ENCODE peak calls at places on chromosomes 4 and X, in nine cellular contexts. Z, S, G, U, I, C, Y, X and D are unnamed samples.
A peak's percentile ranks its signal among the peaks of the same experiment; 100 is the strongest.

GRCh38 chr4:133095591-133095990 is 53.5 kb upstream of the PCDH10 start:
- DNase-seq in Z (no peak), U (no peak), X (no peak), Y (peak; percentile 78), G (no peak), C (no peak), S (no peak), I (no peak), D (no peak)

GRCh38 chr4:139472761-139473335 is 18.9 kb downstream of the RAB33B start:
- DNase-seq in S (no peak), X (no peak), C (no peak), Z (no peak), U (no peak), I (no peak), Y (no peak), G (no peak), D (no peak)

GRCh38 chrX:150211988-150212387 is 151.1 kb upstream of the MAMLD1 start:
- DNase-seq in G (no peak), Z (peak; percentile 14), S (no peak), Y (peak; percentile 68), U (no peak), C (no peak), I (no peak), X (no peak), D (no peak)

GRCh38 chrX:8849945-8850344 is 48.8 kb upstream of the FAM9A start:
- DNase-seq in Y (no peak), S (no peak), I (no peak), G (no peak), U (no peak), Z (no peak), X (no peak), C (no peak), D (no peak)

GRCh38 chr4:186669159-186669720 is 54.4 kb downstream of the FAT1 start:
- DNase-seq in X (no peak), C (no peak), G (peak; percentile 82), Z (peak; percentile 85), U (no peak), Y (peak; percentile 78), S (no peak), I (peak; percentile 38), D (no peak)

GRCh38 chr4:55545681-55546632 is 752 bp downstream of the CLOCK start:
- DNase-seq in S (peak; percentile 71), I (peak; percentile 96), G (peak; percentile 79), Y (peak; percentile 63), X (peak; percentile 84), U (peak; percentile 94), Z (peak; percentile 75), C (peak; percentile 88), D (peak; percentile 90)

GRCh38 chrX:72620550-72621145 is 48.0 kb upstream of the HDAC8 start:
- DNase-seq in I (no peak), S (peak; percentile 36), G (peak; percentile 86), Y (peak; percentile 89), Z (peak; percentile 77), U (no peak), C (peak; percentile 23), X (peak; percentile 33), D (no peak)

GRCh38 chr4:139266583-139267257 is 13.3 kb downstream of the MGARP start:
- DNase-seq in Y (peak; percentile 79), G (peak; percentile 71), Z (no peak), S (peak; percentile 74), U (peak; percentile 91), I (no peak), C (peak; percentile 82), X (peak; percentile 76), D (peak; percentile 88)

GRCh38 chr4:122976111-122976510 is 53.7 kb upstream of the NUDT6 start:
- DNase-seq in Y (no peak), C (no peak), U (no peak), G (no peak), S (no peak), X (no peak), Z (no peak), I (no peak), D (no peak)

GRCh38 chr4:7973545-7973981 is 33.9 kb upstream of the AFAP1 start:
- DNase-seq in Z (peak; percentile 90), C (no peak), U (no peak), S (no peak), Y (peak; percentile 87), I (no peak), X (no peak), G (peak; percentile 52), D (no peak)

GRCh38 chr4:7254736-7255487 is 62.6 kb downstream of the SORCS2 start:
- DNase-seq in X (peak; percentile 35), I (no peak), Z (no peak), S (peak; percentile 25), G (peak; percentile 17), Y (no peak), C (no peak), U (no peak), D (peak; percentile 47)

GRCh38 chrX:43822015-43822414 is 60.2 kb downstream of the MAOB start:
- DNase-seq in Z (peak; percentile 40), U (no peak), C (no peak), X (no peak), G (no peak), S (no peak), I (no peak), Y (peak; percentile 70), D (no peak)

GRCh38 chr4:118417325-118417724 is 64.5 kb upstream of the PRSS12 start:
- DNase-seq in S (no peak), C (no peak), Z (peak; percentile 93), U (no peak), I (no peak), X (no peak), Y (peak; percentile 75), G (no peak), D (no peak)

GRCh38 chr4:169582203-169582602 is 30.2 kb downstream of the NEK1 start:
- DNase-seq in Z (no peak), I (no peak), C (no peak), S (no peak), G (no peak), X (no peak), U (no peak), Y (no peak), D (no peak)

GRCh38 chr4:173252024-173252935 is 81.9 kb downstream of the HMGB2 start:
- DNase-seq in I (no peak), G (peak; percentile 97), U (no peak), S (peak; percentile 65), Y (peak; percentile 100), C (no peak), X (peak; percentile 71), Z (peak; percentile 99), D (peak; percentile 27)

GRCh38 chr4:11428701-11429571 is at the start of gene HS3ST1:
- DNase-seq in U (peak; percentile 95), G (peak; percentile 84), Y (peak; percentile 63), S (peak; percentile 78), I (peak; percentile 95), X (peak; percentile 83), C (peak; percentile 87), Z (peak; percentile 96), D (peak; percentile 71)

GRCh38 chrX:41313419-41313818 is 20.5 kb upstream of the DDX3X start:
- DNase-seq in Z (no peak), S (no peak), U (peak; percentile 37), G (no peak), Y (peak; percentile 93), X (no peak), C (no peak), I (no peak), D (no peak)

GRCh38 chrX:39705299-39705698 is 392.5 kb downstream of the BCOR start:
- DNase-seq in U (no peak), S (peak; percentile 52), G (peak; percentile 92), Y (peak; percentile 89), Z (peak; percentile 64), C (peak; percentile 72), X (peak; percentile 79), I (no peak), D (no peak)

GRCh38 chrX:129679856-129680255 is 25.1 kb upstream of the APLN start:
- DNase-seq in X (no peak), Y (no peak), I (no peak), G (no peak), C (no peak), Z (peak; percentile 75), U (no peak), S (no peak), D (no peak)

GRCh38 chr4:40931238-40931637 is 181.5 kb downstream of the NSUN7 start:
- DNase-seq in C (no peak), Y (no peak), U (no peak), X (no peak), I (no peak), Z (no peak), G (no peak), S (no peak), D (no peak)
- H3K4me3 ChIP-seq in C (no peak overlapping the region), Y (no peak overlapping the region), U (no peak overlapping the region), X (no peak overlapping the region), I (no peak overlapping the region), Z (no peak overlapping the region), G (no peak overlapping the region), S (no peak overlapping the region), D (no peak overlapping the region)

GRCh38 chr4:142282870-142283431 is 563.1 kb downstream of the INPP4B start:
- DNase-seq in G (peak; percentile 44), Z (no peak), X (no peak), C (no peak), U (no peak), S (no peak), I (no peak), Y (no peak), D (no peak)
- TF ChIP-seq CTCF in G (peak; percentile 64), Z (peak; percentile 42), X (no peak), C (peak; percentile 60), U (peak; percentile 49), S (peak; percentile 57), I (peak; percentile 54), Y (peak; percentile 24), D (peak; percentile 50)

DNA sequence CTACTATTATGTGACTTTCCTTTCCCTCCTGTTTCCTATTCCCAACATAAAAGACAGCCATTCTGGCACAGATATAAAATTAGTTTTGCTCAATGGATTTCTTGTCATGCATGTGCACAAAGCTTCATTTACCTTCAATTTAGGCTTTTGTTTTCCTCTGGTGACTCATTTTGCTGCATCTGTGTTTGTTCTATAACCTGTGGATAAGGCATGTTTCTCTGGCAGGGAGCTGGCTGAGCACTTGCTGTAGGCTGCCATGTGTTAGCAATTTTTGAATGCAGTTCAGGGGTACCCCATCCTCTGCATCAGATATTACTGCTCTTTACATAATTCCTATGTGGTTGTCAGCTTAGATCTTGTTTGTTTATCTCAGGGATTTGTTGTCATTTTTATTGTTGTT is 202.8 kb upstream of the GRID2 start:
- DNase-seq in Z (no peak), Y (no peak), I (no peak), U (no peak), S (no peak), G (peak; percentile 25), C (no peak), X (no peak), D (no peak)
- H3K36me3 ChIP-seq in Z (no peaks in the 10 kb centered on the region), Y (no peaks in the 10 kb centered on the region), I (no peaks in the 10 kb centered on the region), U (no peaks in the 10 kb centered on the region), S (no peaks in the 10 kb centered on the region), G (no peaks in the 10 kb centered on the region), C (no peaks in the 10 kb centered on the region), X (no peaks in the 10 kb centered on the region), D (no peaks in the 10 kb centered on the region)

DNA sequence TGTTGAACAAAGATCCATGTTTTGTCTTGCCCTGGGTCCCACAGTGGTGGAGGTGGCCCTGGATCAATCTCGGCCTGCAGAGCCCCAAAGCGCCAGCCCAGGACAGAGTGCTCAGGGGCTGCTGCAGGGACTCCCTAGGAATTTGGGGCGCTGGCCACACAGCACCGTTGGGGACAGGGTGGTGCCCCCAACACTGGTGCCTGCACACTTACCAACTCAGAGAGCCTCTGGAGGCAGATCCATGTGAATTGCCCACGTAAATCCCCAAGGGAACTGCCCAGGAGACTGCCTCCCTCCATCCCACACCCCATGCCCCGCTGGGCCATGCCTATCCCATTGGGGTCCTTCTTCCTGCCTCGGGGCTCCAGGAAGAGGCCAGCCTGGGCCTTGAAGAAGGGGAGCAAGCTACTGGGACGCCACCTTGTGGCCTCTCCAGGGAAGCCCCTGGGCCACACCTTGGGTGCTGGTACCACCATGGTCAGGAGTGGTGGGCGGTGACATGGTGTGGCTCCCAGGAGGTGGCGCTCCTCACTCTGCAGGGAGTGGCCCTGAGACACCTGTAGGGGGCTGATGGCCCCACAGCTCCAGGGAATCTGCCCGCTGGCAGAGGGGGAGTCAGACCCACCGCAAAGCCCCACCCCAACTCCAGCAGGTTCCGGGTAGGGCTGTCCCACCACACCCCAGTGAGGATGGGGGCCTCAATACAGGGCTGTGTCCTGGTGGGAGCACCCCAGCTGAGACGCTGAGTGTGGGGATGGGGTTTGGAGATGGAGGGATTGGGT is 22.8 kb downstream of the CFAP99 start:
- DNase-seq in U (peak; percentile 87), C (peak; percentile 77), Z (peak; percentile 27), X (peak; percentile 50), Y (peak; percentile 42), S (no peak), G (peak; percentile 69), I (peak; percentile 57), D (peak; percentile 85)
- H3K4me3 ChIP-seq in U (no peak overlapping the region), C (no peak overlapping the region), Z (no peak overlapping the region), X (no peak overlapping the region), Y (no peak overlapping the region), S (no peak overlapping the region), G (no peak overlapping the region), I (no peak overlapping the region), D (no peak overlapping the region)